ENCODE peak calls at places on chromosomes 7 and 10, in five cellular contexts. One of them, this sample, is unnamed.

GRCh38 chr7:121755818-121756501 is 117.0 kb upstream of the PTPRZ1 start:
- DNase-seq in neuronal stem cell: peak; percentile 48
- DNase-seq in H9: peak; percentile 44
- DNase-seq in mesendoderm: peak; percentile 62
- DNase-seq in H1: no peak
- DNase-seq in this sample: no peak

GRCh38 chr7:114414151-114415053 is at the start of gene FOXP2:
- DNase-seq in neuronal stem cell: no peak
- DNase-seq in H9: no peak
- DNase-seq in mesendoderm: peak; percentile 48
- DNase-seq in H1: no peak
- DNase-seq in this sample: peak; percentile 48

GRCh38 chr10:70578371-70578947 is 24.1 kb downstream of the PRF1 start:
- DNase-seq in neuronal stem cell: no peak
- DNase-seq in H9: no peak
- DNase-seq in mesendoderm: no peak
- DNase-seq in H1: no peak
- DNase-seq in this sample: peak; percentile 56

GRCh38 chr7:34652784-34653183 is 5.2 kb upstream of the NPSR1 start:
- DNase-seq in neuronal stem cell: no peak
- DNase-seq in H9: no peak
- DNase-seq in mesendoderm: no peak
- DNase-seq in H1: no peak
- DNase-seq in this sample: no peak

GRCh38 chr7:156120552-156120951 is 308.3 kb upstream of the SHH start:
- DNase-seq in neuronal stem cell: no peak
- DNase-seq in H9: no peak
- DNase-seq in mesendoderm: no peak
- DNase-seq in H1: no peak
- DNase-seq in this sample: no peak

GRCh38 chr10:31603245-31604087 is 284.4 kb downstream of the ZEB1 start:
- DNase-seq in neuronal stem cell: peak; percentile 95
- DNase-seq in H9: peak; percentile 98
- DNase-seq in mesendoderm: peak; percentile 98
- DNase-seq in H1: peak; percentile 96
- DNase-seq in this sample: peak; percentile 83

GRCh38 chr7:144384555-144385245 is 18.8 kb downstream of the NOBOX start:
- DNase-seq in neuronal stem cell: no peak
- DNase-seq in H9: peak; percentile 49
- DNase-seq in mesendoderm: peak; percentile 85
- DNase-seq in H1: peak; percentile 45
- DNase-seq in this sample: no peak

GRCh38 chr10:86047588-86047987 is 319.0 kb downstream of the GRID1 start:
- DNase-seq in neuronal stem cell: no peak
- DNase-seq in H9: no peak
- DNase-seq in mesendoderm: no peak
- DNase-seq in H1: no peak
- DNase-seq in this sample: no peak

GRCh38 chr10:48551796-48552591 is 52.9 kb downstream of the ARHGAP22 start:
- DNase-seq in neuronal stem cell: peak; percentile 18
- DNase-seq in H9: peak; percentile 44
- DNase-seq in mesendoderm: peak; percentile 49
- DNase-seq in H1: peak; percentile 63
- DNase-seq in this sample: peak; percentile 59

GRCh38 chr7:79282051-79282694 is 171.3 kb downstream of the MAGI2 start:
- DNase-seq in neuronal stem cell: no peak
- DNase-seq in H9: no peak
- DNase-seq in mesendoderm: peak; percentile 41
- DNase-seq in H1: no peak
- DNase-seq in this sample: peak; percentile 86

GRCh38 chr10:17643339-17643754 is 604 bp upstream of the STAM start:
- DNase-seq in neuronal stem cell: no peak
- DNase-seq in H9: peak; percentile 39
- DNase-seq in mesendoderm: peak; percentile 83
- DNase-seq in H1: no peak
- DNase-seq in this sample: peak; percentile 78

GRCh38 chr10:27659786-27660185 is 85.8 kb downstream of the MKX start:
- DNase-seq in neuronal stem cell: no peak
- DNase-seq in H9: no peak
- DNase-seq in mesendoderm: peak; percentile 11
- DNase-seq in H1: no peak
- DNase-seq in this sample: no peak

GRCh38 chr7:50359995-50360925 is 55.7 kb downstream of the IKZF1 start:
- DNase-seq in neuronal stem cell: no peak
- DNase-seq in H9: no peak
- DNase-seq in mesendoderm: peak; percentile 92
- DNase-seq in H1: no peak
- DNase-seq in this sample: no peak

GRCh38 chr10:48306870-48307531 is 524 bp downstream of the MAPK8 start:
- DNase-seq in neuronal stem cell: peak; percentile 45
- DNase-seq in H9: no peak
- DNase-seq in mesendoderm: peak; percentile 67
- DNase-seq in H1: peak; percentile 56
- DNase-seq in this sample: peak; percentile 35

GRCh38 chr10:60040003-60040662 is 133.8 kb upstream of the CCDC6 start:
- DNase-seq in neuronal stem cell: no peak
- DNase-seq in H9: no peak
- DNase-seq in mesendoderm: no peak
- DNase-seq in H1: no peak
- DNase-seq in this sample: no peak

GRCh38 chr7:57348646-57349269 is 101.2 kb upstream of the ZNF716 start:
- DNase-seq in neuronal stem cell: no peak
- DNase-seq in H9: no peak
- DNase-seq in mesendoderm: no peak
- DNase-seq in H1: no peak
- DNase-seq in this sample: no peak

GRCh38 chr7:32661929-32662328 is 166.6 kb downstream of the AVL9 start:
- DNase-seq in neuronal stem cell: no peak
- DNase-seq in H9: no peak
- DNase-seq in mesendoderm: no peak
- DNase-seq in H1: no peak
- DNase-seq in this sample: no peak

GRCh38 chr10:103736763-103737162 is 118.6 kb downstream of the SH3PXD2A start:
- DNase-seq in neuronal stem cell: peak; percentile 38
- DNase-seq in H9: peak; percentile 95
- DNase-seq in mesendoderm: peak; percentile 95
- DNase-seq in H1: peak; percentile 81
- DNase-seq in this sample: no peak

GRCh38 chr10:20846263-20846662 is 50.8 kb downstream of the NEBL start:
- DNase-seq in neuronal stem cell: no peak
- DNase-seq in H9: no peak
- DNase-seq in mesendoderm: no peak
- DNase-seq in H1: no peak
- DNase-seq in this sample: no peak
- H3K4me1 ChIP-seq in neuronal stem cell: no peaks in the 10 kb centered on the region
- H3K4me1 ChIP-seq in H9: no peaks in the 10 kb centered on the region
- H3K4me1 ChIP-seq in mesendoderm: no peaks in the 10 kb centered on the region
- H3K4me1 ChIP-seq in H1: no peaks in the 10 kb centered on the region
- H3K4me1 ChIP-seq in this sample: no peaks in the 10 kb centered on the region

GRCh38 chr10:95267261-95267660 is 23.5 kb downstream of the PDLIM1 start:
- DNase-seq in neuronal stem cell: no peak
- DNase-seq in H9: no peak
- DNase-seq in mesendoderm: no peak
- DNase-seq in H1: no peak
- DNase-seq in this sample: no peak
- H3K27ac ChIP-seq in neuronal stem cell: no peak overlapping the region
- H3K27ac ChIP-seq in H9: no peak overlapping the region
- H3K27ac ChIP-seq in mesendoderm: no peak overlapping the region
- H3K27ac ChIP-seq in H1: no peak overlapping the region
- H3K27ac ChIP-seq in this sample: no peak overlapping the region

DNA sequence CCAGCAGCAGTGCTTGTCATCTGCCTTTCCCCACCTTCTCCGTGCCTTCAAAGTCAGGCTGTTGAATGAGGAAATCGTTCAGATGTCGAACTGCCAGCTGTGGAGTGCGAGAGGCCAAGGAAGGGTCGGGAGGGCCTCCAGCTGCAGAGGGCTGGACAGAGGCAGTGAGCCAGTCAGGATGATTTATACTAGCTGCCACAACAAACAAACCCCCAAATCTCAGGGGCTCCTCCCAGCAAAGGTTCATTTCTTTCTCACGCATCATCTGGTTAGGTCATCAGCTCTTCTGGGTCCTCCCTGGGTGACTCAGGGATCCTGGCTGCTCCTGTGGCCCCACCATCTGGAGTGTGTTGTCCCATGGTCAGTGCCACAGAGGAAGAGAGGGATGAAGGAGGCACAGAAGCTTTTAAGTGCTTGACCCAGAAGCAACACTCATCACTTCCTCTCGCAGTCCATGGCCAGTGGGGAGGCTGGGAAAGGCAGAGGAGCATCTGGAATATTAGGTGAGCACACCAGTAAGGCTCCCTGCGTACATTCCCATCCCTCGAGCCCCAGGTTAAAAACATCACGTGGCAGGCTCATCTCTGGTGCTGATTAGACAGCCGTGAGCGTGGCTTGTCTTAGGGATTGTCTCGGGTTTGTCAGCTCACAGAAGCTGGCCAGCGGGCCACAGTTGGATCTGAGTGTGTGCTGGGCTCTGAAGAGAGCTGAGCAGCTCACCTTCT is 140.7 kb downstream of the RGS10 start:
- DNase-seq in neuronal stem cell: no peak
- DNase-seq in H9: no peak
- DNase-seq in mesendoderm: peak; percentile 63
- DNase-seq in H1: no peak
- DNase-seq in this sample: peak; percentile 100
- H4K8ac ChIP-seq in neuronal stem cell: no peak overlapping the region
- H4K8ac ChIP-seq in H9: no peak overlapping the region
- H4K8ac ChIP-seq in mesendoderm: no peak overlapping the region
- H4K8ac ChIP-seq in H1: peak overlapping the region; percentile 29
- H4K8ac ChIP-seq in this sample: peak overlapping the region; percentile 82

GRCh38 chr7:130996841-130997231 is 262.8 kb upstream of the KLF14 start:
- DNase-seq in neuronal stem cell: no peak
- DNase-seq in H9: no peak
- DNase-seq in mesendoderm: no peak
- DNase-seq in H1: no peak
- DNase-seq in this sample: peak; percentile 61
- H3K4me1 ChIP-seq in neuronal stem cell: no peaks in the 10 kb centered on the region
- H3K4me1 ChIP-seq in H9: no peaks in the 10 kb centered on the region
- H3K4me1 ChIP-seq in mesendoderm: no peaks in the 10 kb centered on the region
- H3K4me1 ChIP-seq in H1: no peaks in the 10 kb centered on the region
- H3K4me1 ChIP-seq in this sample: peaks cover 15% of the 10 kb centered on the region

DNA sequence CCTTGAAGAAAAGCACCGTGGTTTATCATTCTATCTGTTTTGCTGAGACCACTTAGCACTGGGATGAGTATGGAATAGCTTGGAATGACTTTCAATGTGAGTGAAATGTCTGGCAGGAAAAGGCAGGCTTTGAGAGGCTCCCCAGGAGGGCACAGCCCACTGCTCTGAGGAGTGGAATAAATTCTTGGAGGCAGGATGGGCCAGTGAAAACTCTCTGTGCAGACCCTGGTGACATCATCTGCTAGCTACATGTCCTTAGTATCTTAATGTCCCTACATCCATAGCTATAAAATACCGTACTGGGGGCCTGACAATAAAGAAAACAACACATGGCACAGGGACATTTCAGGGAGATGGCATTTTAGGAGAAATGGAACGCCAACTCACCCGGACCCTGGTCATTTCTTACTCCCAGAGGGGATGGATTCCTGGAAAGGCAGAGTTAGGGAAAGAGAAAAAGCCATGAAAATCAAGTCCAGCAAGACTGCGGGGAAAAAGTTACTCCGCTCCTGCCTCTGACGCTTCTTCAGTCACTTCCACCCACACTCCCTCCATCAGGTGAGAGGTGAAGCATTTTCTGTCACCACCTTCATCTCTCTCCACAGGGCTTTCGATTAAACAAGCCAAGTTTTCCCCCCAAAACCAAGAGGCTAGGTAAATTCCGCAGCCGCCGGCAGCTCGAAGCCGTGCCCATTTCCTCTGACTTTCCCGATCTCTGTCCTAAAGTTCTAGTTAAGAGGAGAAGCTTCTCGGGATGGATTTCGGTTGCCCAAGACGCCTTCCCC is 974 bp downstream of the ZNF239 start:
- DNase-seq in neuronal stem cell: no peak
- DNase-seq in H9: no peak
- DNase-seq in mesendoderm: peak; percentile 55
- DNase-seq in H1: no peak
- DNase-seq in this sample: peak; percentile 31
- H3K27ac ChIP-seq in neuronal stem cell: no peak overlapping the region
- H3K27ac ChIP-seq in H9: no peak overlapping the region
- H3K27ac ChIP-seq in mesendoderm: no peak overlapping the region
- H3K27ac ChIP-seq in H1: no peak overlapping the region
- H3K27ac ChIP-seq in this sample: peak overlapping the region; percentile 21

DNA sequence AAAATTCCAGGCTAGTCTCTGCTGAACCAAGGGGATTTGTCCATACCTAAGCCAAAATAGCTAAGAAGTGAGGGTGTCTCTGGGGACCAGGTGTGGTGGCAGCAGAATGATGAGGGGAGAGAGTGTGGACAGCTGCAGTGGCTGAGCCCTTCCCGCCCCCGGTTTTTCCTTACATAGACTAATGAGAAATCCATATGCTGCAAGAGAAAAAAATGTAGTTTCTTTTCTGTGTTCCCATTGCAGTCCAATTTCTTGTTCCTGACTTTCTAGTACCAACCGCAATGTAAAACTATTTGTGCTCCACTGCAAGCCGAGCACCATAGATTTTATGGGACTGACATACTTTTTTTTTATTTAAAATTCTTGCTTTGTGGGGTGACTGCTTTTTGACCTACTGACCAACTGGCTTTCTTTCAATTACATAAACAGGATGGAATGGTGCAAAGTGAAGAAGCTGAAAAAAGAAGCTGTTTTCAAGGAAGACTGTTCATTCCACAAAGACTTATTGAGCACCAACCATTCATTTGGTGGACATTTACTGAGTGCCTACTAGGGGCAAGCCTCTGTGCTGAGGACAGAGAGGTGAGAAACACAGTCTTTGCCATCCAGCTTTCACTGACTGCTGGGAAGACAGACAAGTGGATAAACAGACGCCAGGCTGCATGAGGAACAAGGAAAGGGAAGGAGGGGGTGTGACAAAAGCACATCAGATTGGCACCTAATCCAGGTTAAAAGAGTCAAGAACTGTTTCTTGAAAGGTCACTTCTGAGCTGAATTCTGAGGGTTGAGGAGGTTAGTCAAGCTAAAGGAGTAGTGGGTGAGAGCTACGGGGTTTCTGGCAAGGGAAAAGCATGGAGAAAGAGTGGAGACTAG is 9.7 kb downstream of the CEP41 start:
- DNase-seq in neuronal stem cell: no peak
- DNase-seq in H9: no peak
- DNase-seq in mesendoderm: no peak
- DNase-seq in H1: no peak
- DNase-seq in this sample: peak; percentile 86
- H4K8ac ChIP-seq in neuronal stem cell: no peak overlapping the region
- H4K8ac ChIP-seq in H9: no peak overlapping the region
- H4K8ac ChIP-seq in mesendoderm: no peak overlapping the region
- H4K8ac ChIP-seq in H1: no peak overlapping the region
- H4K8ac ChIP-seq in this sample: no peak overlapping the region